ENCODE peak calls at places on chromosomes 13 and 19, in four cellular contexts. One of them, this sample, is unnamed.

GRCh38 chr13:72689181-72689696 is 38.2 kb downstream of the MZT1 start:
- DNase-seq in HepG2: no peak
- DNase-seq in SK-N-SH: no peak
- DNase-seq in H1: no peak
- DNase-seq in this sample: no peak

GRCh38 chr13:28533049-28533436 is 38.1 kb upstream of the FLT1 start:
- DNase-seq in HepG2: no peak
- DNase-seq in SK-N-SH: no peak
- DNase-seq in H1: no peak
- DNase-seq in this sample: no peak

GRCh38 chr13:51764184-51765141 is 39.5 kb downstream of the DHRS12 start:
- DNase-seq in HepG2: peak; percentile 92
- DNase-seq in SK-N-SH: no peak
- DNase-seq in H1: no peak
- DNase-seq in this sample: no peak

GRCh38 chr13:60627071-60627686 is 230.2 kb downstream of the TDRD3 start:
- DNase-seq in HepG2: peak; percentile 29
- DNase-seq in SK-N-SH: peak; percentile 51
- DNase-seq in H1: peak; percentile 83
- DNase-seq in this sample: peak; percentile 52

GRCh38 chr13:60851378-60851777 is 454.4 kb downstream of the TDRD3 start:
- DNase-seq in HepG2: no peak
- DNase-seq in SK-N-SH: no peak
- DNase-seq in H1: no peak
- DNase-seq in this sample: no peak

GRCh38 chr13:41019027-41019487 is at the start of gene ELF1:
- DNase-seq in HepG2: peak; percentile 65
- DNase-seq in SK-N-SH: no peak
- DNase-seq in H1: no peak
- DNase-seq in this sample: peak; percentile 45

GRCh38 chr13:31614073-31614472 is 125.3 kb upstream of the RXFP2 start:
- DNase-seq in HepG2: no peak
- DNase-seq in SK-N-SH: no peak
- DNase-seq in H1: no peak
- DNase-seq in this sample: no peak

GRCh38 chr13:95536629-95537241 is 15.8 kb upstream of the CLDN10 start:
- DNase-seq in HepG2: no peak
- DNase-seq in SK-N-SH: no peak
- DNase-seq in H1: no peak
- DNase-seq in this sample: no peak

GRCh38 chr13:106532111-106532929 is 3.1 kb downstream of the EFNB2 start:
- DNase-seq in HepG2: no peak
- DNase-seq in SK-N-SH: peak; percentile 22
- DNase-seq in H1: no peak
- DNase-seq in this sample: no peak

GRCh38 chr19:34475026-34475974 is 6.3 kb upstream of the WTIP start:
- DNase-seq in HepG2: no peak
- DNase-seq in SK-N-SH: no peak
- DNase-seq in H1: no peak
- DNase-seq in this sample: no peak

GRCh38 chr13:75226755-75227435 is 255.1 kb downstream of the TBC1D4 start:
- DNase-seq in HepG2: no peak
- DNase-seq in SK-N-SH: no peak
- DNase-seq in H1: no peak
- DNase-seq in this sample: peak; percentile 6

GRCh38 chr19:44813331-44814131 is 4.6 kb downstream of the BCAM start:
- DNase-seq in HepG2: no peak
- DNase-seq in SK-N-SH: no peak
- DNase-seq in H1: peak; percentile 59
- DNase-seq in this sample: no peak

GRCh38 chr19:1106841-1107654 is 3.3 kb downstream of the GPX4 start:
- DNase-seq in HepG2: peak; percentile 20
- DNase-seq in SK-N-SH: no peak
- DNase-seq in H1: no peak
- DNase-seq in this sample: peak; percentile 82

GRCh38 chr19:15115080-15115479 is 7.9 kb downstream of the SYDE1 start:
- DNase-seq in HepG2: no peak
- DNase-seq in SK-N-SH: peak; percentile 21
- DNase-seq in H1: no peak
- DNase-seq in this sample: no peak
- TF ChIP-seq JUND in HepG2: no peak
- TF ChIP-seq JUND in SK-N-SH: no peak
- TF ChIP-seq JUND in H1: no peak
- TF ChIP-seq JUND in this sample: no peak

GRCh38 chr19:17079710-17080440 is 4.3 kb downstream of the MYO9B start:
- DNase-seq in HepG2: peak; percentile 85
- DNase-seq in SK-N-SH: peak; percentile 83
- DNase-seq in H1: no peak
- DNase-seq in this sample: no peak

GRCh38 chr19:17078920-17079709 is 3.5 kb downstream of the MYO9B start:
- DNase-seq in HepG2: no peak
- DNase-seq in SK-N-SH: no peak
- DNase-seq in H1: no peak
- DNase-seq in this sample: no peak

GRCh38 chr19:17076539-17076919 is 952 bp downstream of the MYO9B start:
- DNase-seq in HepG2: no peak
- DNase-seq in SK-N-SH: no peak
- DNase-seq in H1: no peak
- DNase-seq in this sample: peak; percentile 33

GRCh38 chr19:17077447-17078028 is 2.0 kb downstream of the MYO9B start:
- DNase-seq in HepG2: no peak
- DNase-seq in SK-N-SH: no peak
- DNase-seq in H1: no peak
- DNase-seq in this sample: no peak

DNA sequence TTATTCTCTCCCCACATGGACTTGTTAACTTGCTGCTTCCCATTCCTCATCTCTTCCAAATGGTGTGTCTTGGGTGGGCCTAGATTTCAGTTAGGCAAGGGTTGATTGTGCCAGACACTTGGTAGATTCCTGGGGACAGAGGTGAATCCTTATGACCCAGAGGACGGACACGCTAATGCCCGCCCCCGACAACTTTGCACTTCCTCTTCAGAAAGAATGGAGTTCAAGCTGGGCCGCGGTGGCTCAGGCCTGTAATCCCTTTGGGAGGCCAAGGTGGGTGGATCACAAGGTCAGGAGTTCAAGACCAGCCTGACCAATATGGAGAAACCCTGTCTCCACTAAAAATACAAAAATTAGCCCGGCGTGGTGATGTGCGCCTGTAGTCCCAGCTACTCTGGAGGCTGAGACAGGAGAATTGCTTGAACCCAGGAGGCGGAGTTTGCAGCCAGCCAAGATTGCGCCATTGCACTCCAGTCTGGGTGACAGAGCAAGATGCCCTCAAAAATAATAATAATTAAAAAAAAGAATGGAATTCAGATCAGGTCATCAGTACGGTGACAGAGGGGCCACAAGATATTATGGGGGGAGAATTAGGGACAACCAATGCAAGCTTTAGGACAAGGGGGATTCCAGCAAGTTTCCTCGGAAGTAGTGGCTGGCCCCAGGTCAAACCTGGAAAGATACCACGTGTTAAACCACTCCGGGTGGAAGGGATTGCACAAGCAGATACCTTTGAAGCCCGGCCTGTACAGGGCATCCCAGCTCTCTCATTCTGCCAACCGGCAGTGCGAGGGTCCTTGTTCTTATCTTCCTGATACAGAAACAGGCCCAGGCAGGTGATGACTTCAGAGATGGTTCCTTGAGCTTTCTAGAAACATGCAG is 2.7 kb downstream of the MYO9B start:
- DNase-seq in HepG2: no peak
- DNase-seq in SK-N-SH: no peak
- DNase-seq in H1: no peak
- DNase-seq in this sample: no peak
- TF ChIP-seq JUND in HepG2: no peak
- TF ChIP-seq JUND in SK-N-SH: no peak
- TF ChIP-seq JUND in H1: no peak
- TF ChIP-seq JUND in this sample: no peak

GRCh38 chr19:33390120-33390907 is 16.8 kb downstream of the CEBPG start:
- DNase-seq in HepG2: no peak
- DNase-seq in SK-N-SH: peak; percentile 56
- DNase-seq in H1: no peak
- DNase-seq in this sample: no peak
- TF ChIP-seq JUND in HepG2: no peak
- TF ChIP-seq JUND in SK-N-SH: no peak
- TF ChIP-seq JUND in H1: no peak
- TF ChIP-seq JUND in this sample: no peak

GRCh38 chr13:113576597-113576996 is 8.0 kb upstream of the TFDP1 start:
- DNase-seq in HepG2: no peak
- DNase-seq in SK-N-SH: no peak
- DNase-seq in H1: no peak
- DNase-seq in this sample: no peak

GRCh38 chr13:113579686-113580085 is 4.9 kb upstream of the TFDP1 start:
- DNase-seq in HepG2: no peak
- DNase-seq in SK-N-SH: no peak
- DNase-seq in H1: peak; percentile 24
- DNase-seq in this sample: no peak

GRCh38 chr13:113573065-113573464 is 11.5 kb upstream of the TFDP1 start:
- DNase-seq in HepG2: no peak
- DNase-seq in SK-N-SH: no peak
- DNase-seq in H1: no peak
- DNase-seq in this sample: no peak

GRCh38 chr13:113581871-113582270 is 2.7 kb upstream of the TFDP1 start:
- DNase-seq in HepG2: no peak
- DNase-seq in SK-N-SH: no peak
- DNase-seq in H1: peak; percentile 39
- DNase-seq in this sample: no peak

DNA sequence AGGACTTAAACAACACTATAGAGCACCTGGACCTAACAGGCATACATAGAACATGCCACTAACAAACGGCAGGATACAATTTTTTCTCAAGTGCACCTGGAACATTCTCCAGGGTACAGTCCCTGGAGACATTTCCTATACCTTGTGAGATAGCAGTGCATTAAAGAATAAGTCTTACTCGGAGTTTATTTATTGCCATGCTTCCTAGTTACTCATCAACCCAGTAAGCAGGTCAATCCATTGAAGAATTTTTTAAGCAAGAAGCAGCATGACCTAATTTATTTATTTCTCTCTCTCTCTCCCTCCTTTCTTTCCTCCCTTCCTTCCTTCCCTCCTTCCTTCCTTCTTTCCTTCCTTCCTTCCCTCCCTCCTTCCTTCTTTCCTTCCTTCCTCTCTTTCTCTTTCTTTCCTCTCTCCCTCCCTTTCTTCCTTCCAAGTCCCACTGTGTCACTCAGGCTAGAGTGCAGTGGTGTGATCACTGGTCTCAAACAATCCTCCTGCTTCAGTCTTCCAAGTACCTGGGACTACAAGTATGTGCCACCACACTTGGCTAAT is 6.6 kb upstream of the TFDP1 start:
- DNase-seq in HepG2: no peak
- DNase-seq in SK-N-SH: no peak
- DNase-seq in H1: no peak
- DNase-seq in this sample: no peak
- TF ChIP-seq JUND in HepG2: no peak
- TF ChIP-seq JUND in SK-N-SH: no peak
- TF ChIP-seq JUND in H1: no peak
- TF ChIP-seq JUND in this sample: no peak

GRCh38 chr13:39452412-39452811 is 150.6 kb downstream of the LHFPL6 start:
- DNase-seq in HepG2: no peak
- DNase-seq in SK-N-SH: no peak
- DNase-seq in H1: no peak
- DNase-seq in this sample: no peak

GRCh38 chr13:39451301-39451700 is 151.7 kb downstream of the LHFPL6 start:
- DNase-seq in HepG2: no peak
- DNase-seq in SK-N-SH: no peak
- DNase-seq in H1: no peak
- DNase-seq in this sample: no peak

GRCh38 chr13:39451860-39452301 is 151.1 kb downstream of the LHFPL6 start:
- DNase-seq in HepG2: no peak
- DNase-seq in SK-N-SH: no peak
- DNase-seq in H1: no peak
- DNase-seq in this sample: no peak

GRCh38 chr13:39450176-39450575 is 152.8 kb downstream of the LHFPL6 start:
- DNase-seq in HepG2: no peak
- DNase-seq in SK-N-SH: no peak
- DNase-seq in H1: no peak
- DNase-seq in this sample: no peak

DNA sequence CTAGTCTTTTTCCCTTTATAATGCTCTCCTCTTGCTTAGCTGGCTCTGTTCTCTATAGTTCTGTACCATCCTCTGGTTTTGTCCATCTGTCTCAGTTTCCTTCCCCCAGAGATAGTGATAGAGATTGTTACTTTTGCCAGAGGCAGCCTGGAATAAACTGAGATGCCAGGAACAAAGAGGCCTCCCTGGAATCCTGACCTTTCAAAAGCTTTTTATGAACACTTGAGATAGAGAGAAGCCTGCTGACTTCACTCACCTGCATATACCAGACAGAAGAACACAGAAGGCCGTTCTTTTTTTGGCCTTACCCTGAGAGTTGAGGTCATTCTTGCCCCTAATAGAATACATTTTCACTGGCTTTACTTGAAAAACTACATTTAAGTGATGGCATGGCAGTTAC is 150.2 kb downstream of the LHFPL6 start:
- DNase-seq in HepG2: no peak
- DNase-seq in SK-N-SH: no peak
- DNase-seq in H1: no peak
- DNase-seq in this sample: no peak
- TF ChIP-seq JUND in HepG2: no peak
- TF ChIP-seq JUND in SK-N-SH: no peak
- TF ChIP-seq JUND in H1: no peak
- TF ChIP-seq JUND in this sample: no peak

GRCh38 chr13:110942248-110942981 is 27.5 kb upstream of the ANKRD10 start:
- DNase-seq in HepG2: no peak
- DNase-seq in SK-N-SH: no peak
- DNase-seq in H1: no peak
- DNase-seq in this sample: no peak
- TF ChIP-seq JUND in HepG2: no peak
- TF ChIP-seq JUND in SK-N-SH: no peak
- TF ChIP-seq JUND in H1: no peak
- TF ChIP-seq JUND in this sample: no peak

DNA sequence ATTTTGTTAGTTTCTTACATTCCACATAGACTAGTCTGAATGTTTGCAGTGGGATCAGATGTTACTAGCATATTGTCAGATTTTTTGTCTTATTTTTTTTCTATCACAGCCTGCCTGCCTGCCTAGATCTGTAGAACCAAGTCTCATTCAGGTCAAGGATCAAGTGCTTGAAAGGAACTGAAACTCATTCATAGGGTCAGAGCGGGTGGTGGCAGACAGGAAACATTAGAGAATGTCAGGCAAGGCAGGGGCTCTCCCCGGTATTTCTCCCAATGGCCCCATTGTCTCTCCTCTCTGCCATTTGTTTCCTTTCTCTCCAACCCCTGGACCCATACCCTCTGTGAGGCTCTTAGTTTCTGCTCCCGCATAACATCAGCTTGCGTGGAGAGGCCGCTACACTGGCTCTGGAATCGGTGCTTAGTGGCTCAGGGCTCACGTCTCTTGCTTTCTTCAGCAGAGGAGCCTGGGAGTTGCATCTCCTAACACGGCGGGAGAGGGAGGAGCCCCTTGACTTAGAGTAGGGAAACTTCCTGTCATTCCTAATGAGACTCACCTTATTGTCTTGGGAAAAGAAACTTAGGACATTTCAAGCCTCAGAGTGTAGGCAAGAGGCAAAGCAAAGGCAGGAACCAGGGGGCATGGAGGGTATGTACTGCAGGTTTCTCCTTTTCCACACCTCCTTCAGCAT is 35.6 kb upstream of the SPATA13 start:
- DNase-seq in HepG2: no peak
- DNase-seq in SK-N-SH: no peak
- DNase-seq in H1: no peak
- DNase-seq in this sample: no peak
- TF ChIP-seq JUND in HepG2: no peak
- TF ChIP-seq JUND in SK-N-SH: no peak
- TF ChIP-seq JUND in H1: no peak
- TF ChIP-seq JUND in this sample: no peak